ENCODE peak calls at places on chromosome 20, in five cellular contexts. One of them, this sample, is unnamed.

GRCh38 chr20:8862092-8862491 is 206.8 kb upstream of the PLCB4 start:
- DNase-seq in lower leg skin: no peak
- DNase-seq in IMR-90: no peak
- DNase-seq in AG09309: no peak
- DNase-seq in adrenal gland: no peak
- DNase-seq in this sample: no peak

GRCh38 chr20:19777311-19777710 is 19.3 kb downstream of the RIN2 start:
- DNase-seq in adrenal gland: no peak
- DNase-seq in IMR-90: no peak
- DNase-seq in AG09309: no peak
- DNase-seq in lower leg skin: no peak
- DNase-seq in this sample: peak

GRCh38 chr20:17569616-17570346 is at the start of gene DSTN:
- DNase-seq in lower leg skin: peak
- DNase-seq in adrenal gland: peak
- DNase-seq in AG09309: peak
- DNase-seq in IMR-90: peak
- DNase-seq in this sample: peak

GRCh38 chr20:36658300-36658699 is 12.3 kb upstream of the SLA2 start:
- DNase-seq in adrenal gland: no peak
- DNase-seq in IMR-90: no peak
- DNase-seq in lower leg skin: no peak
- DNase-seq in AG09309: no peak
- DNase-seq in this sample: no peak

GRCh38 chr20:17684077-17684888 is 2.2 kb upstream of the RRBP1 start:
- DNase-seq in AG09309: no peak
- DNase-seq in IMR-90: no peak
- DNase-seq in adrenal gland: no peak
- DNase-seq in lower leg skin: no peak
- DNase-seq in this sample: no peak

GRCh38 chr20:57260065-57260958 is 6.1 kb downstream of the BMP7 start:
- DNase-seq in IMR-90: no peak
- DNase-seq in AG09309: no peak
- DNase-seq in lower leg skin: no peak
- DNase-seq in adrenal gland: peak
- DNase-seq in this sample: no peak

GRCh38 chr20:38935967-38936407 is 9.8 kb downstream of the FAM83D start:
- DNase-seq in adrenal gland: no peak
- DNase-seq in IMR-90: no peak
- DNase-seq in lower leg skin: no peak
- DNase-seq in AG09309: no peak
- DNase-seq in this sample: no peak

GRCh38 chr20:46959081-46959692 is 64.5 kb downstream of the EYA2 start:
- DNase-seq in AG09309: peak
- DNase-seq in adrenal gland: no peak
- DNase-seq in lower leg skin: no peak
- DNase-seq in IMR-90: peak
- DNase-seq in this sample: peak

GRCh38 chr20:23092861-23093543 is 6.9 kb upstream of the CD93 start:
- DNase-seq in AG09309: no peak
- DNase-seq in adrenal gland: no peak
- DNase-seq in IMR-90: no peak
- DNase-seq in lower leg skin: no peak
- DNase-seq in this sample: no peak

GRCh38 chr20:25399038-25399430 is 8.4 kb upstream of the ABHD12 start:
- DNase-seq in lower leg skin: peak
- DNase-seq in IMR-90: peak
- DNase-seq in adrenal gland: peak
- DNase-seq in AG09309: peak
- DNase-seq in this sample: peak

GRCh38 chr20:8946036-8946926 is 122.6 kb upstream of the PLCB4 start:
- DNase-seq in adrenal gland: no peak
- DNase-seq in lower leg skin: no peak
- DNase-seq in AG09309: peak
- DNase-seq in IMR-90: no peak
- DNase-seq in this sample: peak

GRCh38 chr20:12555369-12555768 is 453.4 kb upstream of the SPTLC3 start:
- DNase-seq in IMR-90: no peak
- DNase-seq in AG09309: no peak
- DNase-seq in adrenal gland: no peak
- DNase-seq in lower leg skin: no peak
- DNase-seq in this sample: peak

GRCh38 chr20:46122516-46123481 is 4.7 kb downstream of the CD40 start:
- DNase-seq in AG09309: no peak
- DNase-seq in adrenal gland: peak
- DNase-seq in lower leg skin: no peak
- DNase-seq in IMR-90: no peak
- DNase-seq in this sample: no peak

GRCh38 chr20:35572838-35573237 is 31.0 kb downstream of the ERGIC3 start:
- DNase-seq in adrenal gland: no peak
- DNase-seq in lower leg skin: no peak
- DNase-seq in AG09309: no peak
- DNase-seq in IMR-90: no peak
- DNase-seq in this sample: no peak

GRCh38 chr20:34791289-34792020 is 34.0 kb downstream of the NCOA6 start:
- DNase-seq in lower leg skin: no peak
- DNase-seq in IMR-90: peak
- DNase-seq in adrenal gland: peak
- DNase-seq in AG09309: peak
- DNase-seq in this sample: peak

GRCh38 chr20:34222208-34222607 is 19.0 kb upstream of the ASIP start:
- DNase-seq in AG09309: peak
- DNase-seq in IMR-90: peak
- DNase-seq in adrenal gland: no peak
- DNase-seq in lower leg skin: peak
- DNase-seq in this sample: peak

GRCh38 chr20:20078041-20078440 is 25.7 kb downstream of the CFAP61 start:
- DNase-seq in lower leg skin: no peak
- DNase-seq in IMR-90: no peak
- DNase-seq in AG09309: no peak
- DNase-seq in adrenal gland: no peak
- DNase-seq in this sample: no peak

GRCh38 chr20:53752971-53753879 is 159.6 kb upstream of the ZNF217 start:
- DNase-seq in lower leg skin: no peak
- DNase-seq in AG09309: no peak
- DNase-seq in IMR-90: peak
- DNase-seq in adrenal gland: no peak
- DNase-seq in this sample: no peak

GRCh38 chr20:59151820-59152219 is 11.8 kb upstream of the ZNF831 start:
- DNase-seq in IMR-90: no peak
- DNase-seq in AG09309: no peak
- DNase-seq in lower leg skin: no peak
- DNase-seq in adrenal gland: no peak
- DNase-seq in this sample: no peak

GRCh38 chr20:63472159-63472811 is at the start of gene KCNQ2:
- DNase-seq in AG09309: no peak
- DNase-seq in adrenal gland: no peak
- DNase-seq in IMR-90: no peak
- DNase-seq in lower leg skin: no peak
- DNase-seq in this sample: no peak
- H3K4me3 ChIP-seq in AG09309: no peak
- H3K4me3 ChIP-seq in adrenal gland: no peak
- H3K4me3 ChIP-seq in IMR-90: no peak
- H3K4me3 ChIP-seq in lower leg skin: no peak
- H3K4me3 ChIP-seq in this sample: no peak

GRCh38 chr20:31517373-31517772 is 3.1 kb downstream of the HM13 start:
- DNase-seq in adrenal gland: peak
- DNase-seq in lower leg skin: peak
- DNase-seq in AG09309: peak
- DNase-seq in IMR-90: peak
- DNase-seq in this sample: peak
- TF ChIP-seq CTCF in adrenal gland: no peak
- TF ChIP-seq CTCF in lower leg skin: no peak
- TF ChIP-seq CTCF in AG09309: peak
- TF ChIP-seq CTCF in IMR-90: peak
- TF ChIP-seq CTCF in this sample: peak

DNA sequence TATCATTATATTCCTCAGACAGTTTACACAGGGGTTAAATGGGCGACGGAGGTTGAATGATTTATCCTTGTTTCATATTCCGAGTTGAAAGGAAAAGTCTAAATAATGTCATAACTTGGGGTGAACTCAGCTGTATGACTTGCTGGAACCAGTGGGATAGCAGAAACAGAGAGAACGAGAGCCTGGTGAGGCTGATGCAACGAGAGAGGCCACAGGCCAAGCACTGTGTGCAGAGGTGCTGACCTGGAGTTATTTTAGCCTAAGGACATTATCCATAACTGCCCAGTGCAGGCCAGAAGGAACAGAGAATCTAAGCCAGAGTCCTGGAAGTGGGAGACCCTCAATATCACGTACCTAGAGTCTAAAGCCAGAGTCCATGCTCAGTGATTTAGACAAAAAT is 394.9 kb downstream of the MAFB start:
- DNase-seq in AG09309: no peak
- DNase-seq in IMR-90: no peak
- DNase-seq in lower leg skin: no peak
- DNase-seq in adrenal gland: no peak
- DNase-seq in this sample: no peak
- H3K4me3 ChIP-seq in AG09309: no peak
- H3K4me3 ChIP-seq in IMR-90: no peak
- H3K4me3 ChIP-seq in lower leg skin: no peak
- H3K4me3 ChIP-seq in adrenal gland: no peak
- H3K4me3 ChIP-seq in this sample: no peak

GRCh38 chr20:43842126-43843020 is 72.3 kb upstream of the TOX2 start:
- DNase-seq in lower leg skin: no peak
- DNase-seq in IMR-90: no peak
- DNase-seq in adrenal gland: peak
- DNase-seq in AG09309: no peak
- DNase-seq in this sample: no peak

GRCh38 chr20:43846516-43846905 is 68.1 kb upstream of the TOX2 start:
- DNase-seq in AG09309: no peak
- DNase-seq in adrenal gland: peak
- DNase-seq in lower leg skin: no peak
- DNase-seq in IMR-90: no peak
- DNase-seq in this sample: no peak

GRCh38 chr20:43843965-43844660 is 70.5 kb upstream of the TOX2 start:
- DNase-seq in adrenal gland: peak
- DNase-seq in lower leg skin: no peak
- DNase-seq in IMR-90: no peak
- DNase-seq in AG09309: no peak
- DNase-seq in this sample: no peak

GRCh38 chr20:43843096-43843964 is 71.3 kb upstream of the TOX2 start:
- DNase-seq in lower leg skin: no peak
- DNase-seq in IMR-90: peak
- DNase-seq in AG09309: peak
- DNase-seq in adrenal gland: peak
- DNase-seq in this sample: peak

GRCh38 chr20:43844778-43845614 is 69.7 kb upstream of the TOX2 start:
- DNase-seq in AG09309: peak
- DNase-seq in IMR-90: peak
- DNase-seq in adrenal gland: peak
- DNase-seq in lower leg skin: peak
- DNase-seq in this sample: peak
- TF ChIP-seq CTCF in AG09309: peak
- TF ChIP-seq CTCF in IMR-90: peak
- TF ChIP-seq CTCF in adrenal gland: no peak
- TF ChIP-seq CTCF in lower leg skin: no peak
- TF ChIP-seq CTCF in this sample: peak

DNA sequence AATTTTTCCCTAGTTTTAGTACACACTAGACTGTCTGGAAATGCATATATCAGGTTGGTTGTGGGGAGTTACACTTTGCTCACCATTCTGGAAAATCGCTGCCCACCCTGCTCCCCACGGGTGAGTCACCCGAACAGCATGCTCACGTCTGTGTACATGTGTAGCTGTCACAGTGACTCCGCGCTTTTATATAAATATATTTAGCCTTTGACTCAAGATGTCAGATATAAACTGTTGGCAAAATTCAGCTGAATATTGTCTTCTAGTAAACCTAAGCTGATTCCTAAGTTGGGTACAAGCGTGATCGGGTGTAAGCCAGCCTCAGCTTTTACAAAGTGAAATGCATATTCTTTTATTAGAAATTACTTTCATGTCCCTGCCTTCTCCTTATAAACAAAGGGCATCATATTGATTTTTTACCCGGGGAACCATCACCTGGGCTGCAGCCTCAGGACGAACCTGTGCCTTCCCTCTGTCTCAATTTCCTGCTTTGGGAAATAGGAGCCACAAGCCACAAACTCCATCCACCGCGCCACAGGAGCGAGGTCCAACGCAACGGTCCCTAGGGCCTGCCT is 4.3 kb downstream of the SDCBP2 start:
- DNase-seq in lower leg skin: no peak
- DNase-seq in IMR-90: peak
- DNase-seq in adrenal gland: peak
- DNase-seq in AG09309: no peak
- DNase-seq in this sample: peak
- H3K4me3 ChIP-seq in lower leg skin: no peak
- H3K4me3 ChIP-seq in IMR-90: peak
- H3K4me3 ChIP-seq in adrenal gland: no peak
- H3K4me3 ChIP-seq in AG09309: peak
- H3K4me3 ChIP-seq in this sample: peak

GRCh38 chr20:2771631-2772080 is 28.8 kb downstream of the CPXM1 start:
- DNase-seq in adrenal gland: no peak
- DNase-seq in lower leg skin: no peak
- DNase-seq in AG09309: no peak
- DNase-seq in IMR-90: peak
- DNase-seq in this sample: no peak
- TF ChIP-seq CTCF in adrenal gland: no peak
- TF ChIP-seq CTCF in lower leg skin: no peak
- TF ChIP-seq CTCF in AG09309: no peak
- TF ChIP-seq CTCF in IMR-90: no peak
- TF ChIP-seq CTCF in this sample: no peak

This sample was measured in fibroblast of villous mesenchyme.